ENCODE peak calls at places on chromosomes 4 and X, in ten cellular contexts. One of them, this sample, is unnamed.

GRCh38 chrX:16429391-16429790 is 220.6 kb upstream of the S100G start:
- DNase-seq in NCI-H146: no peak
- DNase-seq in fibroblast of lung: peak; percentile 41
- DNase-seq in occipital lobe: no peak
- DNase-seq in RPMI7951: no peak
- DNase-seq in amygdala: no peak
- DNase-seq in T-helper 2 cell: no peak
- DNase-seq in stimulated activated CD4-positive, alpha-beta T cell treated with anti-CD3 and anti-CD28 coated beads, TNF-alpha, amount 100 ng/mL, for 4 hours: no peak
- DNase-seq in fibroblast of the aortic adventitia: no peak
- DNase-seq in ELR: no peak
- DNase-seq in this sample: no peak

GRCh38 chrX:46912673-46913491 is 661 bp downstream of the JADE3 start:
- DNase-seq in NCI-H146: peak; percentile 55
- DNase-seq in fibroblast of lung: peak; percentile 19
- DNase-seq in occipital lobe: no peak
- DNase-seq in RPMI7951: peak; percentile 60
- DNase-seq in amygdala: no peak
- DNase-seq in T-helper 2 cell: peak; percentile 11
- DNase-seq in stimulated activated CD4-positive, alpha-beta T cell treated with anti-CD3 and anti-CD28 coated beads, TNF-alpha, amount 100 ng/mL, for 4 hours: no peak
- DNase-seq in fibroblast of the aortic adventitia: peak; percentile 14
- DNase-seq in ELR: peak; percentile 64
- DNase-seq in this sample: peak; percentile 65

GRCh38 chr4:137283737-137284136 is 248.6 kb downstream of the PCDH18 start:
- DNase-seq in NCI-H146: no peak
- DNase-seq in fibroblast of lung: peak; percentile 66
- DNase-seq in occipital lobe: no peak
- DNase-seq in RPMI7951: peak; percentile 6
- DNase-seq in amygdala: no peak
- DNase-seq in T-helper 2 cell: no peak
- DNase-seq in stimulated activated CD4-positive, alpha-beta T cell treated with anti-CD3 and anti-CD28 coated beads, TNF-alpha, amount 100 ng/mL, for 4 hours: no peak
- DNase-seq in fibroblast of the aortic adventitia: peak; percentile 64
- DNase-seq in ELR: peak; percentile 29
- DNase-seq in this sample: no peak

GRCh38 chr4:180563977-180564376 is 1679.2 kb upstream of the TENM3 start:
- DNase-seq in NCI-H146: no peak
- DNase-seq in fibroblast of lung: no peak
- DNase-seq in occipital lobe: no peak
- DNase-seq in RPMI7951: no peak
- DNase-seq in amygdala: no peak
- DNase-seq in T-helper 2 cell: no peak
- DNase-seq in stimulated activated CD4-positive, alpha-beta T cell treated with anti-CD3 and anti-CD28 coated beads, TNF-alpha, amount 100 ng/mL, for 4 hours: no peak
- DNase-seq in fibroblast of the aortic adventitia: no peak
- DNase-seq in ELR: no peak
- DNase-seq in this sample: no peak

GRCh38 chrX:82058728-82059127 is 856.8 kb downstream of the SH3BGRL start:
- DNase-seq in NCI-H146: no peak
- DNase-seq in fibroblast of lung: no peak
- DNase-seq in occipital lobe: no peak
- DNase-seq in RPMI7951: no peak
- DNase-seq in amygdala: no peak
- DNase-seq in T-helper 2 cell: no peak
- DNase-seq in stimulated activated CD4-positive, alpha-beta T cell treated with anti-CD3 and anti-CD28 coated beads, TNF-alpha, amount 100 ng/mL, for 4 hours: no peak
- DNase-seq in fibroblast of the aortic adventitia: no peak
- DNase-seq in ELR: no peak
- DNase-seq in this sample: no peak

GRCh38 chr4:88697588-88698329 is at the start of gene NAP1L5:
- DNase-seq in NCI-H146: peak; percentile 60
- DNase-seq in fibroblast of lung: peak; percentile 86
- DNase-seq in occipital lobe: peak; percentile 47
- DNase-seq in RPMI7951: peak; percentile 75
- DNase-seq in amygdala: peak; percentile 27
- DNase-seq in T-helper 2 cell: peak; percentile 71
- DNase-seq in stimulated activated CD4-positive, alpha-beta T cell treated with anti-CD3 and anti-CD28 coated beads, TNF-alpha, amount 100 ng/mL, for 4 hours: peak; percentile 29
- DNase-seq in fibroblast of the aortic adventitia: peak; percentile 74
- DNase-seq in ELR: peak; percentile 63
- DNase-seq in this sample: no peak

GRCh38 chr4:127162741-127163140 is 470.0 kb upstream of the INTU start:
- DNase-seq in NCI-H146: no peak
- DNase-seq in fibroblast of lung: peak; percentile 55
- DNase-seq in occipital lobe: no peak
- DNase-seq in RPMI7951: peak; percentile 76
- DNase-seq in amygdala: no peak
- DNase-seq in T-helper 2 cell: no peak
- DNase-seq in stimulated activated CD4-positive, alpha-beta T cell treated with anti-CD3 and anti-CD28 coated beads, TNF-alpha, amount 100 ng/mL, for 4 hours: no peak
- DNase-seq in fibroblast of the aortic adventitia: peak; percentile 22
- DNase-seq in ELR: peak; percentile 60
- DNase-seq in this sample: no peak

GRCh38 chr4:69470561-69470960 is 25.1 kb downstream of the UGT2B4 start:
- DNase-seq in NCI-H146: no peak
- DNase-seq in fibroblast of lung: no peak
- DNase-seq in occipital lobe: no peak
- DNase-seq in RPMI7951: no peak
- DNase-seq in amygdala: no peak
- DNase-seq in T-helper 2 cell: no peak
- DNase-seq in stimulated activated CD4-positive, alpha-beta T cell treated with anti-CD3 and anti-CD28 coated beads, TNF-alpha, amount 100 ng/mL, for 4 hours: no peak
- DNase-seq in fibroblast of the aortic adventitia: no peak
- DNase-seq in ELR: no peak
- DNase-seq in this sample: peak; percentile 2

GRCh38 chr4:168274871-168275270 is 43.7 kb downstream of the DDX60 start:
- DNase-seq in NCI-H146: no peak
- DNase-seq in fibroblast of lung: no peak
- DNase-seq in occipital lobe: no peak
- DNase-seq in RPMI7951: no peak
- DNase-seq in amygdala: no peak
- DNase-seq in T-helper 2 cell: no peak
- DNase-seq in stimulated activated CD4-positive, alpha-beta T cell treated with anti-CD3 and anti-CD28 coated beads, TNF-alpha, amount 100 ng/mL, for 4 hours: no peak
- DNase-seq in fibroblast of the aortic adventitia: no peak
- DNase-seq in ELR: no peak
- DNase-seq in this sample: no peak

GRCh38 chr4:26784207-26784606 is 76.4 kb upstream of the STIM2 start:
- DNase-seq in NCI-H146: no peak
- DNase-seq in fibroblast of lung: no peak
- DNase-seq in occipital lobe: no peak
- DNase-seq in RPMI7951: no peak
- DNase-seq in amygdala: no peak
- DNase-seq in T-helper 2 cell: no peak
- DNase-seq in stimulated activated CD4-positive, alpha-beta T cell treated with anti-CD3 and anti-CD28 coated beads, TNF-alpha, amount 100 ng/mL, for 4 hours: no peak
- DNase-seq in fibroblast of the aortic adventitia: peak; percentile 12
- DNase-seq in ELR: no peak
- DNase-seq in this sample: no peak

GRCh38 chrX:67601771-67602170 is 58.0 kb downstream of the AR start:
- DNase-seq in NCI-H146: no peak
- DNase-seq in fibroblast of lung: no peak
- DNase-seq in occipital lobe: no peak
- DNase-seq in RPMI7951: peak; percentile 61
- DNase-seq in amygdala: no peak
- DNase-seq in T-helper 2 cell: no peak
- DNase-seq in stimulated activated CD4-positive, alpha-beta T cell treated with anti-CD3 and anti-CD28 coated beads, TNF-alpha, amount 100 ng/mL, for 4 hours: no peak
- DNase-seq in fibroblast of the aortic adventitia: no peak
- DNase-seq in ELR: peak; percentile 36
- DNase-seq in this sample: no peak

GRCh38 chrX:116436358-116436816 is at the start of gene SLC6A14:
- DNase-seq in NCI-H146: peak; percentile 88
- DNase-seq in fibroblast of lung: no peak
- DNase-seq in occipital lobe: no peak
- DNase-seq in RPMI7951: no peak
- DNase-seq in amygdala: no peak
- DNase-seq in T-helper 2 cell: no peak
- DNase-seq in stimulated activated CD4-positive, alpha-beta T cell treated with anti-CD3 and anti-CD28 coated beads, TNF-alpha, amount 100 ng/mL, for 4 hours: no peak
- DNase-seq in fibroblast of the aortic adventitia: no peak
- DNase-seq in ELR: no peak
- DNase-seq in this sample: no peak

GRCh38 chr4:135994360-135994759 is 1537.9 kb downstream of the PCDH18 start:
- DNase-seq in NCI-H146: no peak
- DNase-seq in fibroblast of lung: no peak
- DNase-seq in occipital lobe: no peak
- DNase-seq in RPMI7951: no peak
- DNase-seq in amygdala: no peak
- DNase-seq in T-helper 2 cell: no peak
- DNase-seq in stimulated activated CD4-positive, alpha-beta T cell treated with anti-CD3 and anti-CD28 coated beads, TNF-alpha, amount 100 ng/mL, for 4 hours: no peak
- DNase-seq in fibroblast of the aortic adventitia: no peak
- DNase-seq in ELR: no peak
- DNase-seq in this sample: no peak

GRCh38 chrX:53471346-53471745 is 37.2 kb upstream of the HSD17B10 start:
- DNase-seq in NCI-H146: no peak
- DNase-seq in fibroblast of lung: no peak
- DNase-seq in occipital lobe: no peak
- DNase-seq in RPMI7951: peak; percentile 47
- DNase-seq in amygdala: no peak
- DNase-seq in T-helper 2 cell: no peak
- DNase-seq in stimulated activated CD4-positive, alpha-beta T cell treated with anti-CD3 and anti-CD28 coated beads, TNF-alpha, amount 100 ng/mL, for 4 hours: no peak
- DNase-seq in fibroblast of the aortic adventitia: no peak
- DNase-seq in ELR: no peak
- DNase-seq in this sample: no peak

GRCh38 chr4:37946503-37947179 is 13.6 kb upstream of the PTTG2 start:
- DNase-seq in NCI-H146: no peak
- DNase-seq in fibroblast of lung: no peak
- DNase-seq in occipital lobe: no peak
- DNase-seq in RPMI7951: no peak
- DNase-seq in amygdala: no peak
- DNase-seq in T-helper 2 cell: no peak
- DNase-seq in stimulated activated CD4-positive, alpha-beta T cell treated with anti-CD3 and anti-CD28 coated beads, TNF-alpha, amount 100 ng/mL, for 4 hours: no peak
- DNase-seq in fibroblast of the aortic adventitia: no peak
- DNase-seq in ELR: no peak
- DNase-seq in this sample: no peak

GRCh38 chr4:182883351-182883750 is 33.8 kb downstream of the DCTD start:
- DNase-seq in NCI-H146: no peak
- DNase-seq in fibroblast of lung: no peak
- DNase-seq in occipital lobe: no peak
- DNase-seq in RPMI7951: no peak
- DNase-seq in amygdala: no peak
- DNase-seq in T-helper 2 cell: no peak
- DNase-seq in stimulated activated CD4-positive, alpha-beta T cell treated with anti-CD3 and anti-CD28 coated beads, TNF-alpha, amount 100 ng/mL, for 4 hours: no peak
- DNase-seq in fibroblast of the aortic adventitia: no peak
- DNase-seq in ELR: no peak
- DNase-seq in this sample: no peak

GRCh38 chrX:56736219-56736618 is 7.2 kb downstream of the NBDY start:
- DNase-seq in NCI-H146: no peak
- DNase-seq in fibroblast of lung: no peak
- DNase-seq in occipital lobe: no peak
- DNase-seq in RPMI7951: no peak
- DNase-seq in amygdala: no peak
- DNase-seq in T-helper 2 cell: no peak
- DNase-seq in stimulated activated CD4-positive, alpha-beta T cell treated with anti-CD3 and anti-CD28 coated beads, TNF-alpha, amount 100 ng/mL, for 4 hours: no peak
- DNase-seq in fibroblast of the aortic adventitia: no peak
- DNase-seq in ELR: no peak
- DNase-seq in this sample: no peak

GRCh38 chr4:156545003-156545785 is 426.4 kb downstream of the PDGFC start:
- DNase-seq in NCI-H146: no peak
- DNase-seq in fibroblast of lung: peak; percentile 70
- DNase-seq in occipital lobe: no peak
- DNase-seq in RPMI7951: no peak
- DNase-seq in amygdala: no peak
- DNase-seq in T-helper 2 cell: no peak
- DNase-seq in stimulated activated CD4-positive, alpha-beta T cell treated with anti-CD3 and anti-CD28 coated beads, TNF-alpha, amount 100 ng/mL, for 4 hours: no peak
- DNase-seq in fibroblast of the aortic adventitia: peak; percentile 84
- DNase-seq in ELR: no peak
- DNase-seq in this sample: no peak

GRCh38 chrX:44770111-44770510 is 73.7 kb upstream of the DUSP21 start:
- DNase-seq in NCI-H146: no peak
- DNase-seq in fibroblast of lung: no peak
- DNase-seq in occipital lobe: no peak
- DNase-seq in RPMI7951: no peak
- DNase-seq in amygdala: no peak
- DNase-seq in T-helper 2 cell: no peak
- DNase-seq in stimulated activated CD4-positive, alpha-beta T cell treated with anti-CD3 and anti-CD28 coated beads, TNF-alpha, amount 100 ng/mL, for 4 hours: no peak
- DNase-seq in fibroblast of the aortic adventitia: peak; percentile 30
- DNase-seq in ELR: no peak
- DNase-seq in this sample: no peak

GRCh38 chrX:153598541-153599191 is at the start of gene CCNQ:
- DNase-seq in NCI-H146: peak; percentile 59
- DNase-seq in fibroblast of lung: peak; percentile 10
- DNase-seq in occipital lobe: no peak
- DNase-seq in RPMI7951: peak; percentile 15
- DNase-seq in amygdala: no peak
- DNase-seq in T-helper 2 cell: no peak
- DNase-seq in stimulated activated CD4-positive, alpha-beta T cell treated with anti-CD3 and anti-CD28 coated beads, TNF-alpha, amount 100 ng/mL, for 4 hours: no peak
- DNase-seq in fibroblast of the aortic adventitia: peak; percentile 16
- DNase-seq in ELR: peak; percentile 37
- DNase-seq in this sample: peak; percentile 42

GRCh38 chr4:2339458-2340271 is 77.8 kb upstream of the MXD4 start:
- DNase-seq in NCI-H146: no peak
- DNase-seq in fibroblast of lung: no peak
- DNase-seq in occipital lobe: no peak
- DNase-seq in RPMI7951: no peak
- DNase-seq in amygdala: no peak
- DNase-seq in T-helper 2 cell: no peak
- DNase-seq in stimulated activated CD4-positive, alpha-beta T cell treated with anti-CD3 and anti-CD28 coated beads, TNF-alpha, amount 100 ng/mL, for 4 hours: no peak
- DNase-seq in fibroblast of the aortic adventitia: no peak
- DNase-seq in ELR: no peak
- DNase-seq in this sample: no peak

GRCh38 chr4:159229164-159229563 is 126.3 kb downstream of the RAPGEF2 start:
- DNase-seq in NCI-H146: no peak
- DNase-seq in fibroblast of lung: peak; percentile 80
- DNase-seq in occipital lobe: no peak
- DNase-seq in RPMI7951: peak; percentile 66
- DNase-seq in amygdala: no peak
- DNase-seq in T-helper 2 cell: no peak
- DNase-seq in stimulated activated CD4-positive, alpha-beta T cell treated with anti-CD3 and anti-CD28 coated beads, TNF-alpha, amount 100 ng/mL, for 4 hours: no peak
- DNase-seq in fibroblast of the aortic adventitia: peak; percentile 81
- DNase-seq in ELR: peak; percentile 76
- DNase-seq in this sample: no peak

GRCh38 chr4:4887426-4887825 is 28.0 kb downstream of the MSX1 start:
- DNase-seq in NCI-H146: no peak
- DNase-seq in fibroblast of lung: no peak
- DNase-seq in occipital lobe: no peak
- DNase-seq in RPMI7951: no peak
- DNase-seq in amygdala: no peak
- DNase-seq in T-helper 2 cell: no peak
- DNase-seq in stimulated activated CD4-positive, alpha-beta T cell treated with anti-CD3 and anti-CD28 coated beads, TNF-alpha, amount 100 ng/mL, for 4 hours: no peak
- DNase-seq in fibroblast of the aortic adventitia: no peak
- DNase-seq in ELR: no peak
- DNase-seq in this sample: no peak

GRCh38 chrX:58051346-58051745 is 141.1 kb upstream of the ZXDA start:
- DNase-seq in NCI-H146: no peak
- DNase-seq in fibroblast of lung: no peak
- DNase-seq in occipital lobe: no peak
- DNase-seq in RPMI7951: no peak
- DNase-seq in amygdala: no peak
- DNase-seq in T-helper 2 cell: no peak
- DNase-seq in stimulated activated CD4-positive, alpha-beta T cell treated with anti-CD3 and anti-CD28 coated beads, TNF-alpha, amount 100 ng/mL, for 4 hours: no peak
- DNase-seq in fibroblast of the aortic adventitia: no peak
- DNase-seq in ELR: no peak
- DNase-seq in this sample: no peak

GRCh38 chrX:50874878-50875277 is 35.7 kb upstream of the BMP15 start:
- DNase-seq in NCI-H146: no peak
- DNase-seq in fibroblast of lung: no peak
- DNase-seq in occipital lobe: no peak
- DNase-seq in RPMI7951: no peak
- DNase-seq in amygdala: no peak
- DNase-seq in T-helper 2 cell: no peak
- DNase-seq in stimulated activated CD4-positive, alpha-beta T cell treated with anti-CD3 and anti-CD28 coated beads, TNF-alpha, amount 100 ng/mL, for 4 hours: no peak
- DNase-seq in fibroblast of the aortic adventitia: no peak
- DNase-seq in ELR: no peak
- DNase-seq in this sample: no peak

GRCh38 chr4:65482410-65482809 is 187.9 kb downstream of the EPHA5 start:
- DNase-seq in NCI-H146: no peak
- DNase-seq in fibroblast of lung: no peak
- DNase-seq in occipital lobe: no peak
- DNase-seq in RPMI7951: peak; percentile 52
- DNase-seq in amygdala: no peak
- DNase-seq in T-helper 2 cell: no peak
- DNase-seq in stimulated activated CD4-positive, alpha-beta T cell treated with anti-CD3 and anti-CD28 coated beads, TNF-alpha, amount 100 ng/mL, for 4 hours: no peak
- DNase-seq in fibroblast of the aortic adventitia: peak; percentile 48
- DNase-seq in ELR: peak; percentile 62
- DNase-seq in this sample: no peak

GRCh38 chr4:187321741-187322140 is 598.1 kb upstream of the FAT1 start:
- DNase-seq in NCI-H146: no peak
- DNase-seq in fibroblast of lung: no peak
- DNase-seq in occipital lobe: no peak
- DNase-seq in RPMI7951: no peak
- DNase-seq in amygdala: no peak
- DNase-seq in T-helper 2 cell: no peak
- DNase-seq in stimulated activated CD4-positive, alpha-beta T cell treated with anti-CD3 and anti-CD28 coated beads, TNF-alpha, amount 100 ng/mL, for 4 hours: no peak
- DNase-seq in fibroblast of the aortic adventitia: no peak
- DNase-seq in ELR: no peak
- DNase-seq in this sample: no peak

GRCh38 chr4:24730256-24731001 is 64.9 kb upstream of the SOD3 start:
- DNase-seq in NCI-H146: no peak
- DNase-seq in fibroblast of lung: peak; percentile 79
- DNase-seq in occipital lobe: peak; percentile 77
- DNase-seq in RPMI7951: peak; percentile 72
- DNase-seq in amygdala: peak; percentile 6
- DNase-seq in T-helper 2 cell: no peak
- DNase-seq in stimulated activated CD4-positive, alpha-beta T cell treated with anti-CD3 and anti-CD28 coated beads, TNF-alpha, amount 100 ng/mL, for 4 hours: no peak
- DNase-seq in fibroblast of the aortic adventitia: peak; percentile 94
- DNase-seq in ELR: no peak
- DNase-seq in this sample: peak; percentile 90

This sample was measured in NCI-H82.